ENCODE peak calls at places on chromosomes 6 and 20, in five cellular contexts. One of them, this sample, is unnamed. For H3K4me1 and H3K27me3, the result is how much of the 10 kb centered on the place peaks cover.

GRCh38 chr20:57622579-57623381 is 2.6 kb upstream of the ZBP1 start:
- DNase-seq in Panc1: peak
- DNase-seq in stomach: peak
- DNase-seq in GM23338: peak
- DNase-seq in HCT116: peak
- DNase-seq in this sample: no peak

GRCh38 chr6:139378882-139379341 is 4.5 kb upstream of the CITED2 start:
- DNase-seq in stomach: no peak
- DNase-seq in HCT116: no peak
- DNase-seq in GM23338: no peak
- DNase-seq in Panc1: no peak
- DNase-seq in this sample: no peak

GRCh38 chr20:58542411-58543095 is 27.4 kb upstream of the APCDD1L start:
- DNase-seq in HCT116: peak
- DNase-seq in stomach: peak
- DNase-seq in Panc1: no peak
- DNase-seq in GM23338: no peak
- DNase-seq in this sample: peak

GRCh38 chr20:56511926-56512325 is 12.6 kb upstream of the FAM209A start:
- DNase-seq in stomach: no peak
- DNase-seq in HCT116: no peak
- DNase-seq in Panc1: no peak
- DNase-seq in GM23338: no peak
- DNase-seq in this sample: no peak

GRCh38 chr6:52317841-52318581 is 33.5 kb upstream of the MCM3 start:
- DNase-seq in GM23338: no peak
- DNase-seq in Panc1: no peak
- DNase-seq in stomach: no peak
- DNase-seq in HCT116: no peak
- DNase-seq in this sample: no peak

GRCh38 chr6:109381007-109381746 is 1.1 kb downstream of the CD164 start:
- DNase-seq in GM23338: peak
- DNase-seq in Panc1: no peak
- DNase-seq in HCT116: no peak
- DNase-seq in stomach: no peak
- DNase-seq in this sample: no peak

GRCh38 chr6:129785081-129785755 is 75.2 kb upstream of the ARHGAP18 start:
- DNase-seq in Panc1: no peak
- DNase-seq in HCT116: no peak
- DNase-seq in stomach: no peak
- DNase-seq in GM23338: no peak
- DNase-seq in this sample: no peak

GRCh38 chr20:10427060-10427692 is 6.8 kb downstream of the MKKS start:
- DNase-seq in HCT116: no peak
- DNase-seq in Panc1: no peak
- DNase-seq in GM23338: peak
- DNase-seq in stomach: peak
- DNase-seq in this sample: no peak

GRCh38 chr6:167668019-167668753 is 158.5 kb upstream of the AFDN start:
- DNase-seq in stomach: no peak
- DNase-seq in Panc1: no peak
- DNase-seq in HCT116: no peak
- DNase-seq in GM23338: no peak
- DNase-seq in this sample: no peak

GRCh38 chr6:143762126-143762525 is 81.0 kb upstream of the LTV1 start:
- DNase-seq in stomach: no peak
- DNase-seq in Panc1: no peak
- DNase-seq in HCT116: no peak
- DNase-seq in GM23338: no peak
- DNase-seq in this sample: no peak

GRCh38 chr6:158793432-158793831 is 25.7 kb downstream of the EZR start:
- DNase-seq in GM23338: peak
- DNase-seq in stomach: peak
- DNase-seq in HCT116: peak
- DNase-seq in Panc1: peak
- DNase-seq in this sample: no peak

GRCh38 chr6:5457036-5457435 is 195.7 kb downstream of the FARS2 start:
- DNase-seq in GM23338: no peak
- DNase-seq in Panc1: no peak
- DNase-seq in stomach: no peak
- DNase-seq in HCT116: no peak
- DNase-seq in this sample: no peak

GRCh38 chr20:57323034-57323433 is 6.6 kb upstream of the SPO11 start:
- DNase-seq in stomach: no peak
- DNase-seq in GM23338: peak
- DNase-seq in Panc1: no peak
- DNase-seq in HCT116: no peak
- DNase-seq in this sample: no peak

GRCh38 chr20:45467861-45468260 is 1.7 kb upstream of the WFDC2 start:
- DNase-seq in GM23338: peak
- DNase-seq in Panc1: no peak
- DNase-seq in stomach: peak
- DNase-seq in HCT116: no peak
- DNase-seq in this sample: no peak

GRCh38 chr6:135667694-135668455 is 170.3 kb upstream of the AHI1 start:
- DNase-seq in HCT116: no peak
- DNase-seq in GM23338: peak
- DNase-seq in Panc1: no peak
- DNase-seq in stomach: no peak
- DNase-seq in this sample: no peak

GRCh38 chr6:2185056-2185455 is 60.3 kb downstream of the GMDS start:
- DNase-seq in GM23338: no peak
- DNase-seq in HCT116: no peak
- DNase-seq in Panc1: no peak
- DNase-seq in stomach: no peak
- DNase-seq in this sample: no peak

GRCh38 chr6:40968620-40969145 is 70.3 kb downstream of the UNC5CL start:
- DNase-seq in Panc1: no peak
- DNase-seq in stomach: no peak
- DNase-seq in GM23338: no peak
- DNase-seq in HCT116: no peak
- DNase-seq in this sample: no peak

GRCh38 chr6:125658125-125658524 is 91.3 kb upstream of the HEY2 start:
- DNase-seq in HCT116: no peak
- DNase-seq in stomach: no peak
- DNase-seq in GM23338: no peak
- DNase-seq in Panc1: no peak
- DNase-seq in this sample: no peak

GRCh38 chr6:70956451-70957283 is at the start of gene B3GAT2:
- DNase-seq in Panc1: no peak
- DNase-seq in stomach: no peak
- DNase-seq in HCT116: no peak
- DNase-seq in GM23338: peak
- DNase-seq in this sample: peak

GRCh38 chr6:114558153-114558552 is 215.3 kb upstream of the HS3ST5 start:
- DNase-seq in Panc1: no peak
- DNase-seq in stomach: no peak
- DNase-seq in HCT116: no peak
- DNase-seq in GM23338: no peak
- DNase-seq in this sample: no peak

GRCh38 chr20:15297059-15297875 is 959.9 kb upstream of the FLRT3 start:
- DNase-seq in GM23338: no peak
- DNase-seq in stomach: peak
- DNase-seq in HCT116: no peak
- DNase-seq in Panc1: no peak
- DNase-seq in this sample: no peak

GRCh38 chr6:6798430-6798829 is 209.9 kb downstream of the LY86 start:
- DNase-seq in stomach: peak
- DNase-seq in Panc1: no peak
- DNase-seq in GM23338: no peak
- DNase-seq in HCT116: no peak
- DNase-seq in this sample: no peak
- H3K4me1 ChIP-seq in stomach: under half
- H3K4me1 ChIP-seq in Panc1: under half
- H3K4me1 ChIP-seq in GM23338: under half
- H3K4me1 ChIP-seq in HCT116: half or more
- H3K4me1 ChIP-seq in this sample: under half

DNA sequence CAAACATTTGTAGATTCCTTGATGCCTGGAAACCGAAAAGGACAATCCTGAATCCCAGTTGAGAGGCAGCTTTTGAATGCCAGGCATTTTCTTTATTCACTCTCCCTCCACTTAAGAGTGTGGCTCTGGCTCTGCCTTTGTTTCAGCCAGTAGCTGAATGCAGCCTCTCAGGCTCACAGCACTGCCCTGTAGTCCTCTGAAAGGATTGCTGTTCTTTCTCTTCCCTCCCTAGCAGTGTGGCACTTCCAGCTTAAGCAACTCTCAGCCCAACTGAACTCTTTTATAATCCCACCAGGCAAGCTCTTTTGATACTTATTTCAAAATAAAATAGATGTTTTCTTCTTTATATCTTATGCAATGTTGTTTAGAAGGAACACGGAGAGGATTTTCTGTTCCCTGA is 415.6 kb downstream of the GJA1 start:
- DNase-seq in stomach: no peak
- DNase-seq in GM23338: peak
- DNase-seq in Panc1: no peak
- DNase-seq in HCT116: no peak
- DNase-seq in this sample: no peak
- TF ChIP-seq POLR2AphosphoS5 in stomach: no peak
- TF ChIP-seq POLR2AphosphoS5 in GM23338: no peak
- TF ChIP-seq POLR2AphosphoS5 in Panc1: no peak
- TF ChIP-seq POLR2AphosphoS5 in HCT116: no peak
- TF ChIP-seq POLR2AphosphoS5 in this sample: no peak

DNA sequence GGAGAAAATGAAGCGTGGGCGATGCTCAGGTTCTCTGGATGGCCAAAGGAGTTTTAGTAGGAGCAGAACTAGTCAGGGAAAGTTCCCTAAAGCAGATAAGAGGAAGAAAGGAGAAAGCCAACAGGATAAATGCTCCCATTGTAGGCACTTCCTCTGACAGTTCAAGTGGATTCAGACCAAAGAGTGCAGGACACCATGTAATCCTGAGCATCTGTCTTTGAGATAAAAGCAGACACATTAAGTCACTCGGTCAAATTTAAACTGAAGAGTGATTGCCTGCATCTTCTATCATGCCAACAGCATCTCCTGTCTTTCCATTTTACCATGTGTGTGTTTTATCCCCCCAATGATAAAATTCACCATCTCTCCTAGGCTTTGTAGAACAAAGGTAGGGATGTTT is 6.8 kb downstream of the GRIK2 start:
- DNase-seq in HCT116: no peak
- DNase-seq in GM23338: no peak
- DNase-seq in Panc1: no peak
- DNase-seq in stomach: no peak
- DNase-seq in this sample: no peak
- H3K27me3 ChIP-seq in HCT116: under half
- H3K27me3 ChIP-seq in GM23338: half or more
- H3K27me3 ChIP-seq in Panc1: under half
- H3K27me3 ChIP-seq in stomach: under half
- H3K27me3 ChIP-seq in this sample: under half

DNA sequence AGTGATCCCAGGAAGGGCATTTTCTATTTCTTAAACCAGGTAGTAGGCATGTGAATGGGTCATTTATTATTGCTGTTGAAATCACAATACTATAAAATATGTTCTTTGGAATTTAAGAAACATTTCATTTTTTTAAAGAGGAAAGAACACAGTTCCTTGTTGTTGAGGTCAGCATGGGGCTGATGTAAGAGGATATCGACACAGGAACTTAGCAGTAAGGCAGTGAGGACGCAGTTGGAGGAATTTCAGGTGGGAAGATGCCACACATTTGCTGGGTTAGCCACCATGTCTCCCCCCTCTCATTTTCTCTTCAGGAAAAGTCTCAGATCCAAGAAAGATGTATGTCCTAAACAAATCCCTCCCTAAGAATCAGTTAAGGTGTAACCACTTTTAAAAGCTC is 99.1 kb downstream of the TCP11 start:
- DNase-seq in HCT116: no peak
- DNase-seq in GM23338: no peak
- DNase-seq in Panc1: no peak
- DNase-seq in stomach: no peak
- DNase-seq in this sample: peak
- H3K4me1 ChIP-seq in HCT116: under half
- H3K4me1 ChIP-seq in GM23338: half or more
- H3K4me1 ChIP-seq in Panc1: under half
- H3K4me1 ChIP-seq in stomach: half or more
- H3K4me1 ChIP-seq in this sample: half or more

GRCh38 chr20:1330075-1330830 is 1.3 kb upstream of the SDCBP2 start:
- DNase-seq in GM23338: no peak
- DNase-seq in stomach: peak
- DNase-seq in HCT116: no peak
- DNase-seq in Panc1: no peak
- DNase-seq in this sample: peak
- TF ChIP-seq POLR2AphosphoS5 in GM23338: no peak
- TF ChIP-seq POLR2AphosphoS5 in stomach: peak
- TF ChIP-seq POLR2AphosphoS5 in HCT116: no peak
- TF ChIP-seq POLR2AphosphoS5 in Panc1: no peak
- TF ChIP-seq POLR2AphosphoS5 in this sample: no peak

DNA sequence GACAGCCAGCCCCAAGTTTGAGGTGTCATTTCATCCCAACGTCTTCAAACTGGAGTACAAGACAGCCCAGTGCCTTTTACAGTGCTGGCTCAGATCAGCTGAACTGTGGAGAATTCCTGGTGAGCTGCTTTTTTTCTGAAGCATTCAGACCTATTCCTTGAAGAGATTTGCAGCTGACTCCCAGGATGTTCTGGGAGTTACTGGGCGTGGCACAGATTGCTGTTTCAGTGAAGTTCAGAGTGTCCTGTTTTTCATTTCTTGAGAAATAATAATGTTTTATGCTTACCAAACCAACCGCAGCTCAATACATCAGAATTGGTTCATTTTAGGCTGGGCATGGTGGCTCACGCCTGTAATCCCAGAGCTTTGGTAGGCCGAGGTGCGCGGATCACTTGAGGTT is 33.4 kb upstream of the SRPK1 start:
- DNase-seq in Panc1: no peak
- DNase-seq in GM23338: no peak
- DNase-seq in HCT116: no peak
- DNase-seq in stomach: no peak
- DNase-seq in this sample: no peak
- H3K27me3 ChIP-seq in Panc1: under half
- H3K27me3 ChIP-seq in GM23338: under half
- H3K27me3 ChIP-seq in HCT116: under half
- H3K27me3 ChIP-seq in stomach: under half
- H3K27me3 ChIP-seq in this sample: under half

This sample was measured in sigmoid colon.